ENCODE peak calls at places on chromosomes 13 and 19, in ten cellular contexts. Q, B, P, G, O, F, X, M, A and S are unnamed samples.

GRCh38 chr19:8081569-8082550 is 29.3 kb downstream of the CCL25 start:
- DNase-seq in Q (no peak), B (no peak), P (peak), G (no peak), O (no peak), F (no peak), X (peak), M (no peak), A (no peak), S (no peak)

GRCh38 chr19:48624791-48625723 is 5.8 kb downstream of the SPHK2 start:
- DNase-seq in Q (no peak), B (no peak), P (no peak), G (no peak), O (no peak), F (no peak), X (no peak), M (no peak), A (no peak), S (no peak)

GRCh38 chr13:33606692-33607091 is 211.3 kb upstream of the RFC3 start:
- DNase-seq in Q (no peak), B (no peak), P (peak), G (peak), O (no peak), F (no peak), X (no peak), M (no peak), A (no peak), S (peak)

GRCh38 chr13:107365466-107366215 is 797.7 kb upstream of the ARGLU1 start:
- DNase-seq in Q (no peak), B (no peak), P (peak), G (no peak), O (no peak), F (no peak), X (no peak), M (peak), A (no peak), S (peak)

GRCh38 chr19:45470147-45471081 is 2.6 kb downstream of the FOSB start:
- DNase-seq in Q (no peak), B (peak), P (peak), G (no peak), O (no peak), F (peak), X (peak), M (peak), A (peak), S (peak)

GRCh38 chr19:45070861-45071544 is 5.3 kb downstream of the ZNF296 start:
- DNase-seq in Q (no peak), B (no peak), P (no peak), G (no peak), O (no peak), F (no peak), X (no peak), M (no peak), A (no peak), S (no peak)

GRCh38 chr19:57566396-57567256 is 7.0 kb upstream of the ZNF550 start:
- DNase-seq in Q (no peak), B (no peak), P (peak), G (no peak), O (no peak), F (peak), X (peak), M (no peak), A (no peak), S (peak)

GRCh38 chr13:35597451-35597850 is 121.0 kb upstream of the MAB21L1 start:
- DNase-seq in Q (no peak), B (no peak), P (no peak), G (no peak), O (no peak), F (no peak), X (no peak), M (no peak), A (no peak), S (peak)

GRCh38 chr19:30297969-30298368 is 74.2 kb upstream of the ZNF536 start:
- DNase-seq in Q (no peak), B (no peak), P (no peak), G (no peak), O (no peak), F (no peak), X (no peak), M (no peak), A (no peak), S (no peak)

GRCh38 chr19:41649827-41650226 is 23.0 kb upstream of the CEACAM4 start:
- DNase-seq in Q (no peak), B (no peak), P (no peak), G (no peak), O (no peak), F (no peak), X (no peak), M (no peak), A (no peak), S (peak)

GRCh38 chr13:50080158-50080855 is 65.1 kb downstream of the KCNRG start:
- DNase-seq in Q (no peak), B (peak), P (peak), G (peak), O (no peak), F (peak), X (peak), M (peak), A (peak), S (peak)

GRCh38 chr19:18894254-18895037 is 1.5 kb downstream of the CERS1 start:
- DNase-seq in Q (peak), B (peak), P (peak), G (peak), O (no peak), F (no peak), X (no peak), M (no peak), A (no peak), S (no peak)

GRCh38 chr13:114249062-114249461 is 14.4 kb downstream of the CDC16 start:
- DNase-seq in Q (no peak), B (no peak), P (no peak), G (peak), O (no peak), F (no peak), X (no peak), M (no peak), A (no peak), S (peak)

GRCh38 chr19:13865578-13866462 is 11.1 kb upstream of the NANOS3 start:
- DNase-seq in Q (no peak), B (no peak), P (no peak), G (peak), O (no peak), F (no peak), X (no peak), M (no peak), A (no peak), S (no peak)

GRCh38 chr13:45447050-45447661 is 17.6 kb upstream of the COG3 start:
- DNase-seq in Q (no peak), B (no peak), P (no peak), G (no peak), O (no peak), F (peak), X (no peak), M (no peak), A (no peak), S (no peak)

GRCh38 chr19:12318782-12319413 is 14.5 kb downstream of the ZNF563 start:
- DNase-seq in Q (no peak), B (no peak), P (no peak), G (no peak), O (no peak), F (no peak), X (no peak), M (no peak), A (no peak), S (no peak)

GRCh38 chr19:8423821-8424223 is 10.7 kb downstream of the MARCHF2 start:
- DNase-seq in Q (no peak), B (peak), P (peak), G (no peak), O (peak), F (peak), X (peak), M (peak), A (no peak), S (peak)